ENCODE peak calls at places on chromosomes 4 and X, in six cellular contexts. C is ovary; P is stimulated activated CD8-positive, alpha-beta memory T cell treated with anti-CD3 and anti-CD28 coated beads, Interleukin-15, amount 100 ng/mL, for 4 hours; D is HTR-8/SVneo; K is A549; F is Ammon's horn. E is an unnamed sample.

GRCh38 chrX:105869676-105870075 is 47.3 kb downstream of the NRK start:
- DNase-seq in P (no peak), K (no peak), F (peak), D (no peak), C (no peak), E (no peak)

GRCh38 chr4:56861365-56861764 is 39.9 kb upstream of the SPINK2 start:
- DNase-seq in K (no peak), D (no peak), F (no peak), P (no peak), C (no peak), E (no peak)

GRCh38 chr4:138919094-138919936 is 96.3 kb upstream of the NOCT start:
- DNase-seq in C (peak), F (peak), P (peak), D (peak), K (peak), E (peak)

GRCh38 chr4:148007303-148007702 is 275.4 kb downstream of the ARHGAP10 start:
- DNase-seq in P (no peak), D (peak), F (no peak), K (peak), C (no peak), E (peak)

GRCh38 chr4:2373532-2373931 is 44.9 kb downstream of the ZFYVE28 start:
- DNase-seq in F (no peak), P (no peak), K (no peak), D (no peak), C (no peak), E (no peak)

GRCh38 chr4:548976-549375 is 27.1 kb downstream of the TMEM271 start:
- DNase-seq in D (no peak), F (no peak), K (no peak), P (no peak), C (no peak), E (no peak)

GRCh38 chr4:11623726-11624037 is 195.0 kb upstream of the HS3ST1 start:
- DNase-seq in D (no peak), C (no peak), P (no peak), K (peak), F (peak), E (no peak)

GRCh38 chr4:94127707-94128328 is 79.8 kb upstream of the SMARCAD1 start:
- DNase-seq in P (no peak), K (peak), C (no peak), D (peak), F (no peak), E (peak)

GRCh38 chrX:70979136-70979762 is 48.4 kb upstream of the SLC7A3 start:
- DNase-seq in F (peak), P (no peak), C (no peak), D (peak), K (peak), E (peak)

GRCh38 chr4:181503800-181504364 is 739.3 kb upstream of the TENM3 start:
- DNase-seq in D (no peak), C (no peak), K (no peak), P (no peak), F (no peak), E (no peak)

GRCh38 chrX:139026406-139027200 is 315.1 kb upstream of the FGF13 start:
- DNase-seq in D (no peak), P (no peak), F (no peak), K (no peak), C (no peak), E (peak)

GRCh38 chrX:133415276-133416105 is at the start of gene GPC4:
- DNase-seq in F (peak), C (peak), D (no peak), P (no peak), K (peak), E (peak)

GRCh38 chr4:130044788-130045531 is 949.0 kb downstream of the C4orf33 start:
- DNase-seq in P (no peak), K (no peak), C (no peak), D (no peak), F (no peak), E (no peak)

GRCh38 chrX:12383196-12383595 is 244.9 kb downstream of the FRMPD4 start:
- DNase-seq in C (no peak), P (no peak), F (no peak), K (no peak), D (no peak), E (no peak)

GRCh38 chrX:8849945-8850344 is 48.8 kb upstream of the FAM9A start:
- DNase-seq in F (no peak), P (no peak), K (peak), D (no peak), C (no peak), E (no peak)

GRCh38 chrX:9522756-9523155 is 57.9 kb downstream of the TBL1X start:
- DNase-seq in P (no peak), F (no peak), C (no peak), K (no peak), D (no peak), E (no peak)

GRCh38 chr4:107939307-107939706 is 8.0 kb downstream of the CYP2U1 start:
- DNase-seq in C (no peak), P (no peak), D (no peak), F (no peak), K (no peak), E (peak)

GRCh38 chr4:26372525-26373172 is 51.8 kb downstream of the RBPJ start:
- DNase-seq in C (no peak), K (peak), F (peak), P (peak), D (no peak), E (peak)

GRCh38 chrX:93594780-93595179 is 78.6 kb downstream of the NAP1L3 start:
- DNase-seq in P (no peak), K (no peak), C (no peak), F (no peak), D (no peak), E (no peak)

GRCh38 chr4:72094054-72094780 is 62.4 kb downstream of the NPFFR2 start:
- DNase-seq in K (no peak), P (no peak), C (no peak), D (no peak), F (no peak), E (no peak)

GRCh38 chr4:121370729-121371325 is 10.0 kb downstream of the QRFPR start:
- DNase-seq in F (peak), D (no peak), C (no peak), P (no peak), K (peak), E (peak)

GRCh38 chrX:40617566-40617965 is 5.7 kb upstream of the MPC1L start:
- DNase-seq in K (no peak), C (no peak), F (no peak), P (no peak), D (no peak), E (no peak)

GRCh38 chr4:105127154-105127445 is 19.6 kb upstream of the TET2 start:
- DNase-seq in F (no peak), D (no peak), P (no peak), C (no peak), K (no peak), E (no peak)

GRCh38 chr4:100295792-100296191 is 105.5 kb upstream of the DDIT4L start:
- DNase-seq in K (no peak), P (no peak), C (no peak), D (no peak), F (no peak), E (no peak)

GRCh38 chrX:24395775-24396174 is 35.3 kb downstream of the SUPT20HL1 start:
- DNase-seq in C (no peak), F (peak), P (peak), D (peak), K (peak), E (peak)

GRCh38 chr4:14070289-14070880 is 442.9 kb upstream of the BOD1L1 start:
- DNase-seq in F (no peak), P (no peak), K (no peak), C (no peak), D (no peak), E (no peak)

GRCh38 chr4:3112979-3113469 is 38.5 kb downstream of the HTT start:
- DNase-seq in K (no peak), D (no peak), P (no peak), F (no peak), C (no peak), E (no peak)

GRCh38 chr4:34731045-34731444 is 1513.3 kb downstream of the ARAP2 start:
- DNase-seq in P (no peak), F (peak), D (no peak), C (no peak), K (no peak), E (no peak)

GRCh38 chrX:49197543-49198087 is 2.4 kb downstream of the SYP start:
- DNase-seq in F (no peak), D (no peak), P (no peak), K (no peak), C (no peak), E (no peak)

GRCh38 chr4:1792832-1793495 is at the start of gene FGFR3:
- DNase-seq in D (peak), F (no peak), K (no peak), C (no peak), P (no peak), E (peak)

GRCh38 chrX:10483191-10483808 is 137.1 kb downstream of the MID1 start:
- DNase-seq in C (peak), D (no peak), F (no peak), P (no peak), K (no peak), E (no peak)

GRCh38 chr4:24973471-24974251 is 57.1 kb downstream of the LGI2 start:
- DNase-seq in C (no peak), P (no peak), D (no peak), K (peak), F (peak), E (peak)

GRCh38 chr4:52665592-52665991 is 6.5 kb upstream of the USP46 start:
- DNase-seq in F (no peak), P (no peak), C (no peak), D (no peak), K (peak), E (no peak)

GRCh38 chr4:75345436-75345835 is 168.8 kb downstream of the RCHY1 start:
- DNase-seq in P (no peak), D (no peak), F (no peak), K (no peak), C (no peak), E (peak)

GRCh38 chrX:64204701-64205440 is 637 bp downstream of the AMER1 start:
- DNase-seq in K (no peak), P (no peak), C (peak), D (peak), F (peak), E (peak)

GRCh38 chr4:159046683-159047082 is 56.2 kb upstream of the RAPGEF2 start:
- DNase-seq in K (no peak), D (no peak), F (no peak), P (no peak), C (no peak), E (no peak)

GRCh38 chr4:41751325-41752061 is 3.0 kb upstream of the PHOX2B start:
- DNase-seq in C (no peak), P (no peak), D (no peak), K (no peak), F (no peak), E (no peak)

GRCh38 chrX:42739258-42739657 is 38.7 kb downstream of the PPP1R2C start:
- DNase-seq in F (no peak), K (no peak), P (no peak), C (no peak), D (no peak), E (no peak)

GRCh38 chr4:3462790-3463415 is at the start of gene DOK7:
- DNase-seq in F (no peak), D (no peak), P (no peak), C (no peak), K (no peak), E (peak)